ENCODE peak calls at places on chromosomes 16 and 17, in eight cellular contexts. R is transverse colon, N is heart right ventricle, S is esophagus squamous epithelium, C is BJ, Y is HFF-Myc, E is ovary, M is fibroblast of villous mesenchyme. V is an unnamed sample.

GRCh38 chr17:58918879-58919278 is 163.2 kb downstream of the PPM1E start:
- DNase-seq in R (no peak), N (no peak), S (no peak), C (no peak), Y (no peak), E (no peak), M (peak; percentile 47), V (no peak)

GRCh38 chr16:19384656-19385055 is 33.0 kb upstream of the TMC5 start:
- DNase-seq in R (peak; percentile 69), N (no peak), S (no peak), C (no peak), Y (no peak), E (no peak), M (no peak), V (no peak)

GRCh38 chr16:66585477-66586239 is 6.4 kb downstream of the CMTM2 start:
- DNase-seq in R (no peak), N (peak; percentile 30), S (no peak), C (no peak), Y (no peak), E (no peak), M (no peak), V (no peak)

GRCh38 chr17:28071891-28072606 is 29.6 kb downstream of the NLK start:
- DNase-seq in R (no peak), N (no peak), S (no peak), C (no peak), Y (no peak), E (no peak), M (peak; percentile 44), V (no peak)

GRCh38 chr17:17527534-17527933 is 31.3 kb upstream of the RASD1 start:
- DNase-seq in R (no peak), N (no peak), S (no peak), C (no peak), Y (no peak), E (no peak), M (no peak), V (no peak)

GRCh38 chr17:44920565-44920940 is 5.3 kb upstream of the GFAP start:
- DNase-seq in R (peak; percentile 1), N (no peak), S (no peak), C (no peak), Y (no peak), E (no peak), M (no peak), V (no peak)

GRCh38 chr17:9890124-9890523 is 14.9 kb downstream of the RCVRN start:
- DNase-seq in R (no peak), N (no peak), S (no peak), C (no peak), Y (no peak), E (no peak), M (peak; percentile 57), V (no peak)

GRCh38 chr16:68356919-68357286 is 46.1 kb downstream of the PRMT7 start:
- DNase-seq in R (no peak), N (no peak), S (no peak), C (no peak), Y (no peak), E (no peak), M (no peak), V (no peak)

GRCh38 chr16:81868057-81868748 is 89.1 kb downstream of the PLCG2 start:
- DNase-seq in R (no peak), N (no peak), S (no peak), C (no peak), Y (no peak), E (no peak), M (no peak), V (no peak)

GRCh38 chr16:49825006-49825405 is 30.9 kb downstream of the ZNF423 start:
- DNase-seq in R (no peak), N (no peak), S (no peak), C (no peak), Y (no peak), E (no peak), M (no peak), V (no peak)

GRCh38 chr17:38557395-38557794 is 48.4 kb downstream of the SRCIN1 start:
- DNase-seq in R (no peak), N (no peak), S (no peak), C (no peak), Y (no peak), E (no peak), M (no peak), V (no peak)

GRCh38 chr16:17467923-17468540 is 2.7 kb downstream of the XYLT1 start:
- DNase-seq in R (peak; percentile 80), N (peak; percentile 71), S (no peak), C (no peak), Y (peak; percentile 36), E (peak; percentile 66), M (peak; percentile 66), V (no peak)

GRCh38 chr17:42409467-42410351 is 13.3 kb downstream of the CAVIN1 start:
- DNase-seq in R (peak; percentile 49), N (no peak), S (no peak), C (peak; percentile 70), Y (peak; percentile 70), E (peak; percentile 68), M (peak; percentile 92), V (no peak)

GRCh38 chr17:50189396-50190277 is 11.8 kb downstream of the COL1A1 start:
- DNase-seq in R (no peak), N (no peak), S (no peak), C (no peak), Y (no peak), E (no peak), M (no peak), V (no peak)
- H3K4me3 ChIP-seq in R (no peak overlapping the region), N (no peak overlapping the region), S (no peak overlapping the region), C (no peak overlapping the region), Y (no peak overlapping the region), E (no peak overlapping the region), M (no peak overlapping the region), V (no peak overlapping the region)

GRCh38 chr16:77206533-77206932 is 7.3 kb downstream of the SYCE1L start:
- DNase-seq in R (no peak), N (no peak), S (no peak), C (no peak), Y (no peak), E (no peak), M (no peak), V (no peak)
- TF ChIP-seq CTCF in R (no peak), N (no peak), S (no peak), C (no peak), Y (no peak), E (no peak), M (no peak), V (no peak)

DNA sequence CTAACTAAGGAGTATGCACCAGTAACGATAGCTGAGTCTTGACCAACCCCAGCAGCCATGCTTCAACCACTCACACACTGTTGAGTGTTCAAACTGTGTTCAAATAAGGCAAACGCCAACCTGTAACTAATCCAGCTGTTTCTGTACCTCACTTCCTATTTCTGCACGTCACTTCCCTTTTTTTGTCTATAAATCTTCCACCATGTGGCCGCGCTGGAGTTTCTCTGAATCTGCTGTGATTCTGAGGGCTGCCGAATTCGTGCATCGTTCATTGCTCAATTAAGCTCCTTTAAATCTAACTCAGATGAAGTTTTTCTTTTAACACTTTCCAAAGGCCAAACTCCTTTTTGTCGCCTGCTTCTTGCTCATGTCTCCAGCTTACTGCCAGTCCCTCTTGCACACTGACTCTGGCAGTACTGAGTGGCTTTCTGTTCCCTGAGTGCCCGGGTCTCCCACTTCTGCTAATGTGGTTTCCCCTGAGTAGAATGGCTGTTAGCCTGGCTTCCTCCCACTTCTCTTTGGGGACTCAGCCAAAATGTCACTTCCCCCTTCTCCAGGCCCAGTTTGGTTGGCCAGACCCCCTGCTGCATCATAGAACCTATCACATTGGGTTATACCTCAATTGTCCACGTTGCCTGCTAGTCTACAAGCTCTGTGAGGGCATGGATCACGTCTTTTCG is 304.2 kb downstream of the HS3ST3B1 start:
- DNase-seq in R (peak; percentile 27), N (peak; percentile 30), S (peak; percentile 2), C (no peak), Y (no peak), E (no peak), M (no peak), V (no peak)
- H3K4me3 ChIP-seq in R (no peak overlapping the region), N (no peak overlapping the region), S (no peak overlapping the region), C (no peak overlapping the region), Y (no peak overlapping the region), E (no peak overlapping the region), M (no peak overlapping the region), V (no peak overlapping the region)

DNA sequence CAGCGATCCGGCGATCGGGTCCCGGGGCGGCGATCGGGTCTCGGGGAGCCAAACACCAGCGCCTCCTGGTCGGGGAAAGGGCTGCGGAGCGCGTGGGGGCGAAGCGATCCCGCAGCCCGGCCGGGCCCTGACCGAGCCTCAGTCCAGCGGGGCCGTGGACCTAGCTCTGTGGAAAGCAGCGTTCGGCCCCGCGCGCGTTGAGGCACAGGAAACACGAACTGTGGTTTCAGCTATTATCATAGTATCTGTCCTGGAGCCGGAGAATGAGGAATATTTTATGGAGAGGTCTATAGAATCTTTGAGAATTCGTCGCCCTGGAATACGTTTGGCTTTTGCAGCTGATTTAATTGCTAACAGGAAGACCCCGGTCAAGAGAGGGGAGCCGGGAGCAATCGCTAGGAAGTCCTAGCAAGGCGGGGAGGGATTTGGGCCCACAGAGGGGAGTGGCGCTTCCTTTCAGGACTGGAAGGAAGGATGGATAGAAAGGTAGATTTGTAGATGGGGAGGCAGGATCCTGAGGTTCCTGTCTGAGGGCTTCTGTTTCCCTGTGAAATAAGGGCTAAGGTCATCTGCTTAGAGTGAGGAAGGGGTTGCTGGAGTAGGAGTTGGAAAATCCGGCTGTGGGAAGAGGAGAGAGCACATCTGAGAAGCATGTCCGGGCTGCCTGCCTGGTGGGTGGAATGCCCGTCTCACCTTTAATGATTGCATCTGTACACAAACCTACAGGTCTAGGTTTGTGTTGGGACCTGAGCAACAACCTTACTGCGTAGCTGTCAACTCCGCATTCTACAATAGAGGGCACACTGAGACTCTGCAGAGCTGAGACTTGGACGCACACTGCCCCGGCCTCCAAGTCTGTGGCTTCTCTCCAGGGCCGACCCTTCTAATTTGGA is 770 bp downstream of the CCNF start:
- DNase-seq in R (no peak), N (no peak), S (no peak), C (no peak), Y (no peak), E (no peak), M (peak; percentile 20), V (no peak)
- TF ChIP-seq CTCF in R (peak; percentile 5), N (no peak), S (peak; percentile 2), C (peak; percentile 19), Y (no peak), E (no peak), M (peak; percentile 16), V (peak; percentile 10)

DNA sequence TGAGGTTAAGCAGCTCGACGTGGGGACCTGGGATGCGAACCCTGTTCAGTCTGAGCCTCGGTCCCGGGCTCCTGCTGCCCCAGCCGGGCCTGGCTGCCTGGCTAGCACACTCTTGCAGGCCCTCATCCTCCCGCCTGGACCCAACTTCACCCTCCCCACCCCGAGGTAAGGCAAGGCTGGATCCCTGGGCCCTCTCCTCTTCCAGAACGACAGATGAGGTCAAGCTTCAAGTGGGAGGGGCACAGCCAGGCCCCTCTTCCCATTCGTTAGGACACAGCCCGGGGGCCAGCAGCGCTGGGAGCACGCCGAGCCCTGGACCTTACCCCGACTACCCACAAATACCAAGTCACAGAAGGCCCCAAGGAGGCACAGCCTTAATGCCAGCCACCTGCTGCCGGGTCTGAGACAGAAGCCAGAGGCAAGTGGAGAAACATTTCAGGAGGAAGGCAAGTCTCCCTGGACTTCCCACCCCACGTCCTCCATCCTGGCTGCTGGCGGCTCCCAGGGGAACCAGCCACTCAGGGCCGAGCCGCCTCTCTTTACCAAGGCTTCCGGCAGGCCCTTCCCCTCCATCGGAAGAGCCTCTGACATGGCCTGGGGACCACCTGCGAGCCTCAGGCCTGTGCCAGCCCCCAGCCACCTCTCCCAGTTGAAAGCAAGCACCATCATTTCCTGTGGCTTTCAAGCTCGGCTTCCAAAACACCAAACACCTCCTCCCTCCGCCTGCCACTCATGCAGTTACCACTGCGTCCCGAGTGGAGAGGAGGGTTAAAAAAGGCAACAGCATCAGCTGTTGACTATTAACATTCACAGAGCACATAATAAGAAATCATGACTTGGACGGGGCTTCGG is 59.9 kb downstream of the RPH3AL start:
- DNase-seq in R (no peak), N (no peak), S (no peak), C (no peak), Y (no peak), E (no peak), M (no peak), V (no peak)
- H3K4me3 ChIP-seq in R (no peak overlapping the region), N (no peak overlapping the region), S (no peak overlapping the region), C (no peak overlapping the region), Y (no peak overlapping the region), E (no peak overlapping the region), M (no peak overlapping the region), V (no peak overlapping the region)

V was measured in AG04449.